ENCODE peak calls at places on chromosomes 13 and 19, in four cellular contexts. One of them, this sample, is unnamed.
A peak's percentile ranks its signal among the peaks of the same experiment; 100 is the strongest.

GRCh38 chr13:109629737-109630136 is 156.6 kb downstream of the IRS2 start:
- DNase-seq in KBM-7: no peak
- DNase-seq in AG20443: no peak
- DNase-seq in neural crest cell: no peak
- DNase-seq in this sample: no peak

GRCh38 chr19:31110331-31110730 is 238.9 kb downstream of the TSHZ3 start:
- DNase-seq in KBM-7: no peak
- DNase-seq in AG20443: peak; percentile 78
- DNase-seq in neural crest cell: no peak
- DNase-seq in this sample: peak; percentile 28

GRCh38 chr13:42384265-42384664 is 112.3 kb downstream of the AKAP11 start:
- DNase-seq in neural crest cell: no peak
- DNase-seq in KBM-7: no peak
- DNase-seq in AG20443: no peak
- DNase-seq in this sample: no peak

GRCh38 chr13:33351324-33351723 is 65.8 kb upstream of the STARD13 start:
- DNase-seq in KBM-7: peak; percentile 56
- DNase-seq in neural crest cell: no peak
- DNase-seq in AG20443: peak; percentile 62
- DNase-seq in this sample: no peak

GRCh38 chr19:2993579-2993978 is 16.2 kb downstream of the TLE6 start:
- DNase-seq in KBM-7: no peak
- DNase-seq in AG20443: no peak
- DNase-seq in neural crest cell: no peak
- DNase-seq in this sample: no peak

GRCh38 chr19:17796013-17796837 is 1.3 kb downstream of the B3GNT3 start:
- DNase-seq in KBM-7: no peak
- DNase-seq in AG20443: no peak
- DNase-seq in neural crest cell: no peak
- DNase-seq in this sample: no peak

GRCh38 chr13:32234914-32235313 is 80.2 kb downstream of the ZAR1L start:
- DNase-seq in AG20443: no peak
- DNase-seq in KBM-7: peak; percentile 27
- DNase-seq in neural crest cell: no peak
- DNase-seq in this sample: no peak

GRCh38 chr13:37270206-37271001 is 164.9 kb upstream of the CSNK1A1L start:
- DNase-seq in AG20443: no peak
- DNase-seq in neural crest cell: no peak
- DNase-seq in KBM-7: no peak
- DNase-seq in this sample: no peak

GRCh38 chr19:49592486-49593232 is 1.7 kb downstream of the PRR12 start:
- DNase-seq in neural crest cell: peak; percentile 26
- DNase-seq in AG20443: no peak
- DNase-seq in KBM-7: peak; percentile 16
- DNase-seq in this sample: peak; percentile 55

GRCh38 chr13:45040626-45041025 is 51.3 kb downstream of the GPALPP1 start:
- DNase-seq in KBM-7: no peak
- DNase-seq in AG20443: no peak
- DNase-seq in neural crest cell: no peak
- DNase-seq in this sample: no peak